ENCODE peak calls at places on chromosomes 4 and X, in nine cellular contexts. One of them, this sample, is unnamed.

GRCh38 chrX:391717-392691 is 5.3 kb upstream of the PPP2R3B start:
- DNase-seq in HCT116: no peak
- DNase-seq in suprapubic skin: no peak
- DNase-seq in pancreas: no peak
- DNase-seq in astrocyte: no peak
- DNase-seq in GM12878: no peak
- DNase-seq in H9: no peak
- DNase-seq in CD8-positive, alpha-beta T cell: no peak
- DNase-seq in OCI-LY7: no peak
- DNase-seq in this sample: no peak

GRCh38 chr4:149595500-149595899 is 220.1 kb downstream of the IQCM start:
- DNase-seq in suprapubic skin: no peak
- DNase-seq in astrocyte: peak; percentile 55
- DNase-seq in H9: no peak
- DNase-seq in CD8-positive, alpha-beta T cell: no peak
- DNase-seq in OCI-LY7: no peak
- DNase-seq in pancreas: no peak
- DNase-seq in GM12878: no peak
- DNase-seq in HCT116: no peak
- DNase-seq in this sample: no peak

GRCh38 chr4:75126058-75126457 is 193.1 kb downstream of the PARM1 start:
- DNase-seq in pancreas: no peak
- DNase-seq in suprapubic skin: no peak
- DNase-seq in astrocyte: no peak
- DNase-seq in HCT116: peak; percentile 8
- DNase-seq in OCI-LY7: no peak
- DNase-seq in H9: no peak
- DNase-seq in GM12878: no peak
- DNase-seq in CD8-positive, alpha-beta T cell: no peak
- DNase-seq in this sample: no peak

GRCh38 chrX:40146471-40147398 is 49.0 kb upstream of the BCOR start:
- DNase-seq in CD8-positive, alpha-beta T cell: peak; percentile 42
- DNase-seq in astrocyte: peak; percentile 56
- DNase-seq in H9: peak; percentile 74
- DNase-seq in OCI-LY7: peak; percentile 35
- DNase-seq in HCT116: no peak
- DNase-seq in GM12878: no peak
- DNase-seq in suprapubic skin: no peak
- DNase-seq in pancreas: peak; percentile 72
- DNase-seq in this sample: no peak

GRCh38 chr4:153234923-153235322 is 30.7 kb downstream of the TRIM2 start:
- DNase-seq in astrocyte: peak; percentile 78
- DNase-seq in pancreas: no peak
- DNase-seq in OCI-LY7: no peak
- DNase-seq in suprapubic skin: no peak
- DNase-seq in HCT116: peak; percentile 56
- DNase-seq in GM12878: no peak
- DNase-seq in H9: no peak
- DNase-seq in CD8-positive, alpha-beta T cell: no peak
- DNase-seq in this sample: no peak

GRCh38 chr4:78297075-78297815 is 240.1 kb downstream of the FRAS1 start:
- DNase-seq in H9: no peak
- DNase-seq in astrocyte: peak; percentile 53
- DNase-seq in pancreas: no peak
- DNase-seq in suprapubic skin: no peak
- DNase-seq in GM12878: peak; percentile 27
- DNase-seq in OCI-LY7: peak; percentile 22
- DNase-seq in HCT116: no peak
- DNase-seq in CD8-positive, alpha-beta T cell: no peak
- DNase-seq in this sample: no peak

GRCh38 chr4:95548738-95549245 is at the start of gene UNC5C:
- DNase-seq in CD8-positive, alpha-beta T cell: no peak
- DNase-seq in OCI-LY7: no peak
- DNase-seq in suprapubic skin: peak; percentile 75
- DNase-seq in pancreas: peak; percentile 69
- DNase-seq in GM12878: no peak
- DNase-seq in astrocyte: peak; percentile 76
- DNase-seq in HCT116: no peak
- DNase-seq in H9: peak; percentile 78
- DNase-seq in this sample: peak; percentile 46

GRCh38 chr4:181951265-181951664 is 291.9 kb upstream of the TENM3 start:
- DNase-seq in H9: no peak
- DNase-seq in suprapubic skin: no peak
- DNase-seq in GM12878: no peak
- DNase-seq in pancreas: no peak
- DNase-seq in CD8-positive, alpha-beta T cell: no peak
- DNase-seq in astrocyte: no peak
- DNase-seq in HCT116: no peak
- DNase-seq in OCI-LY7: no peak
- DNase-seq in this sample: no peak

GRCh38 chr4:72886602-72887001 is 182.9 kb downstream of the COX18 start:
- DNase-seq in CD8-positive, alpha-beta T cell: no peak
- DNase-seq in suprapubic skin: no peak
- DNase-seq in HCT116: no peak
- DNase-seq in pancreas: no peak
- DNase-seq in astrocyte: no peak
- DNase-seq in OCI-LY7: peak; percentile 1
- DNase-seq in GM12878: no peak
- DNase-seq in H9: no peak
- DNase-seq in this sample: no peak

GRCh38 chrX:6574762-6575161 is 39.8 kb upstream of the VCX3A start:
- DNase-seq in pancreas: no peak
- DNase-seq in OCI-LY7: peak; percentile 1
- DNase-seq in H9: peak; percentile 33
- DNase-seq in GM12878: no peak
- DNase-seq in CD8-positive, alpha-beta T cell: no peak
- DNase-seq in HCT116: no peak
- DNase-seq in astrocyte: no peak
- DNase-seq in suprapubic skin: no peak
- DNase-seq in this sample: no peak

GRCh38 chr4:89108068-89108467 is 3.3 kb upstream of the TIGD2 start:
- DNase-seq in H9: no peak
- DNase-seq in suprapubic skin: no peak
- DNase-seq in CD8-positive, alpha-beta T cell: no peak
- DNase-seq in astrocyte: no peak
- DNase-seq in GM12878: no peak
- DNase-seq in pancreas: no peak
- DNase-seq in HCT116: no peak
- DNase-seq in OCI-LY7: peak; percentile 59
- DNase-seq in this sample: no peak

GRCh38 chr4:82363896-82364487 is 9.8 kb downstream of the HNRNPD start:
- DNase-seq in astrocyte: no peak
- DNase-seq in suprapubic skin: no peak
- DNase-seq in pancreas: no peak
- DNase-seq in OCI-LY7: no peak
- DNase-seq in GM12878: no peak
- DNase-seq in HCT116: no peak
- DNase-seq in CD8-positive, alpha-beta T cell: no peak
- DNase-seq in H9: no peak
- DNase-seq in this sample: no peak

GRCh38 chr4:82360298-82361177 is 13.3 kb downstream of the HNRNPD start:
- DNase-seq in HCT116: no peak
- DNase-seq in H9: no peak
- DNase-seq in pancreas: no peak
- DNase-seq in suprapubic skin: no peak
- DNase-seq in OCI-LY7: peak; percentile 50
- DNase-seq in CD8-positive, alpha-beta T cell: no peak
- DNase-seq in GM12878: no peak
- DNase-seq in astrocyte: peak; percentile 14
- DNase-seq in this sample: no peak

GRCh38 chr4:82358773-82359324 is 14.9 kb downstream of the HNRNPD start:
- DNase-seq in GM12878: no peak
- DNase-seq in OCI-LY7: no peak
- DNase-seq in pancreas: no peak
- DNase-seq in suprapubic skin: no peak
- DNase-seq in HCT116: no peak
- DNase-seq in CD8-positive, alpha-beta T cell: no peak
- DNase-seq in astrocyte: no peak
- DNase-seq in H9: no peak
- DNase-seq in this sample: no peak

GRCh38 chr4:82357640-82358039 is 16.2 kb downstream of the HNRNPD start:
- DNase-seq in pancreas: no peak
- DNase-seq in astrocyte: no peak
- DNase-seq in H9: no peak
- DNase-seq in suprapubic skin: no peak
- DNase-seq in GM12878: no peak
- DNase-seq in HCT116: no peak
- DNase-seq in OCI-LY7: no peak
- DNase-seq in CD8-positive, alpha-beta T cell: no peak
- DNase-seq in this sample: no peak

GRCh38 chr4:82362565-82362964 is 11.2 kb downstream of the HNRNPD start:
- DNase-seq in OCI-LY7: no peak
- DNase-seq in HCT116: no peak
- DNase-seq in CD8-positive, alpha-beta T cell: no peak
- DNase-seq in suprapubic skin: no peak
- DNase-seq in astrocyte: no peak
- DNase-seq in pancreas: no peak
- DNase-seq in GM12878: no peak
- DNase-seq in H9: no peak
- DNase-seq in this sample: no peak
- H3K4me1 ChIP-seq in OCI-LY7: peaks cover 65% of the 10 kb centered on the region
- H3K4me1 ChIP-seq in HCT116: no peaks in the 10 kb centered on the region
- H3K4me1 ChIP-seq in CD8-positive, alpha-beta T cell: peaks cover 92% of the 10 kb centered on the region
- H3K4me1 ChIP-seq in suprapubic skin: peaks cover 92% of the 10 kb centered on the region
- H3K4me1 ChIP-seq in astrocyte: peaks cover 4% of the 10 kb centered on the region
- H3K4me1 ChIP-seq in pancreas: peaks cover 51% of the 10 kb centered on the region
- H3K4me1 ChIP-seq in GM12878: peaks cover 5% of the 10 kb centered on the region
- H3K4me1 ChIP-seq in H9: no peaks in the 10 kb centered on the region
- H3K4me1 ChIP-seq in this sample: peaks cover 12% of the 10 kb centered on the region

DNA sequence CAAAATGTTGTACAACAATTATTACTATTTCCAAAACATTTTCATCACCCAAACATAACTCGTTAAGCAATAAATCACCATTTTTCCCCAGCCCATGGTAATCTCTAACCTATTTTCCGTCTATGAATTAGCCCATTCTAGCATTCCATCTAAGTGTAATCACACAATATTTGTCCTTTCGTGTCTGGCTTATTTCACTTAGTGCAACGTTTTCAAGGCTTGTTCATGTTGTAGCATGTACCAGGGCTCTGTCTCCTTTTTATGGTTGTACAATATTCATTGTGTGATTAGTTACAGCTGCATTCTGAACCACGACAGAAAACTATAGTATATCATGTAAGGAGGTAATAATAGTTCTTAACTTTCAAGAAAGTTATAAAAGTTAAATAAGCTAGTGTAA is 656.0 kb upstream of the HS3ST1 start:
- DNase-seq in astrocyte: no peak
- DNase-seq in HCT116: no peak
- DNase-seq in pancreas: no peak
- DNase-seq in H9: no peak
- DNase-seq in suprapubic skin: no peak
- DNase-seq in OCI-LY7: no peak
- DNase-seq in GM12878: no peak
- DNase-seq in CD8-positive, alpha-beta T cell: no peak
- DNase-seq in this sample: no peak
- H3K9me3 ChIP-seq in astrocyte: peaks cover 2% of the 10 kb centered on the region
- H3K9me3 ChIP-seq in HCT116: no peaks in the 10 kb centered on the region
- H3K9me3 ChIP-seq in pancreas: no peaks in the 10 kb centered on the region
- H3K9me3 ChIP-seq in H9: peaks cover 5% of the 10 kb centered on the region
- H3K9me3 ChIP-seq in suprapubic skin: peaks cover 3% of the 10 kb centered on the region
- H3K9me3 ChIP-seq in OCI-LY7: no peaks in the 10 kb centered on the region
- H3K9me3 ChIP-seq in GM12878: no peaks in the 10 kb centered on the region
- H3K9me3 ChIP-seq in CD8-positive, alpha-beta T cell: no peaks in the 10 kb centered on the region
- H3K9me3 ChIP-seq in this sample: no peaks in the 10 kb centered on the region

GRCh38 chr4:158168606-158169005 is 4.2 kb downstream of the GASK1B start:
- DNase-seq in astrocyte: no peak
- DNase-seq in H9: no peak
- DNase-seq in HCT116: no peak
- DNase-seq in GM12878: no peak
- DNase-seq in suprapubic skin: no peak
- DNase-seq in CD8-positive, alpha-beta T cell: no peak
- DNase-seq in pancreas: no peak
- DNase-seq in OCI-LY7: no peak
- DNase-seq in this sample: no peak

GRCh38 chr4:158163941-158164665 is 8.7 kb downstream of the GASK1B start:
- DNase-seq in HCT116: no peak
- DNase-seq in CD8-positive, alpha-beta T cell: no peak
- DNase-seq in astrocyte: no peak
- DNase-seq in GM12878: no peak
- DNase-seq in H9: no peak
- DNase-seq in pancreas: no peak
- DNase-seq in OCI-LY7: no peak
- DNase-seq in suprapubic skin: no peak
- DNase-seq in this sample: no peak

GRCh38 chr4:158164849-158165248 is 8.0 kb downstream of the GASK1B start:
- DNase-seq in astrocyte: no peak
- DNase-seq in suprapubic skin: no peak
- DNase-seq in HCT116: no peak
- DNase-seq in H9: no peak
- DNase-seq in CD8-positive, alpha-beta T cell: no peak
- DNase-seq in pancreas: no peak
- DNase-seq in OCI-LY7: no peak
- DNase-seq in GM12878: no peak
- DNase-seq in this sample: no peak

GRCh38 chr4:158169516-158169915 is 3.3 kb downstream of the GASK1B start:
- DNase-seq in H9: no peak
- DNase-seq in astrocyte: no peak
- DNase-seq in CD8-positive, alpha-beta T cell: no peak
- DNase-seq in suprapubic skin: no peak
- DNase-seq in GM12878: no peak
- DNase-seq in HCT116: no peak
- DNase-seq in OCI-LY7: no peak
- DNase-seq in pancreas: no peak
- DNase-seq in this sample: no peak

DNA sequence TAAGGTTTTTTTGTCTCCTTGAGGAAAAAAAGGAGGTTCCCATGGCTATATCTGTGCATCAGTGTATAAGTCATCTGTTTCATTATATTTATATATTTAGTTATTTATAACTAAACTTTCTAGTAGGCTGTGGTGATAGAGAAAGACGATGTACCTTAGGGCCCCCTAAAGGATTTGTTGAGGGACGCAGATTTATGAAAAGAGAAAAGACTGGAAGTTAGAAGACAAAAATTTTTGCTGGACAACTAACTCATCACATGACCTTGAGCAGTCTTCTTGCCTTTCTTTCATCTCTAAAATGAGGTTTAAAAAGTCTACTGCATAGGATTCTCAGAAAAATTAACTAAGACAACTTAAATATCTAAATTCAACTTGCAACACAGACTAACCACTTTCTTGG is 6.1 kb downstream of the GASK1B start:
- DNase-seq in astrocyte: no peak
- DNase-seq in suprapubic skin: no peak
- DNase-seq in CD8-positive, alpha-beta T cell: no peak
- DNase-seq in OCI-LY7: no peak
- DNase-seq in pancreas: no peak
- DNase-seq in HCT116: no peak
- DNase-seq in GM12878: no peak
- DNase-seq in H9: no peak
- DNase-seq in this sample: no peak
- H3K27ac ChIP-seq in astrocyte: no peak overlapping the region
- H3K27ac ChIP-seq in suprapubic skin: no peak overlapping the region
- H3K27ac ChIP-seq in CD8-positive, alpha-beta T cell: no peak overlapping the region
- H3K27ac ChIP-seq in OCI-LY7: no peak overlapping the region
- H3K27ac ChIP-seq in pancreas: no peak overlapping the region
- H3K27ac ChIP-seq in HCT116: no peak overlapping the region
- H3K27ac ChIP-seq in GM12878: no peak overlapping the region
- H3K27ac ChIP-seq in H9: no peak overlapping the region
- H3K27ac ChIP-seq in this sample: no peak overlapping the region

DNA sequence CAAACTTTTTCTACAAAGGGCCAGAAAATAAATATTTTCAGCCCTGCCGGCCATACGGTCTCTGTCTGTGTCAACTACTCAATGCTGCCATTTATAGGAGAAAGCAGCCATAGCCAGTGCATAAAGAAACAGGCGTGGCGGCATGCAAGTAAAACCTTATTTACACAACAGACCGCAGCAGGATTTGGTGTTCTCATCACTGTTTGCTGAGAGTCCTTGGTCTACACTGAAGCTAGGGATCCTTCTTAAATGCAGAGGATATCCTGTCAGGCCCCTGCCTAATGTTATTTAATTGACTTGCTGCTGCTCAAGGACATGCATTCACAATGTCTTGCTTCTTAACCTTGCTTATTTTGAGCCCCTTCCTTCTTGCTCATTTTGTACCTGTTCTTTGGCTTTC is 54.7 kb downstream of the CPE start:
- DNase-seq in HCT116: no peak
- DNase-seq in pancreas: no peak
- DNase-seq in OCI-LY7: no peak
- DNase-seq in CD8-positive, alpha-beta T cell: no peak
- DNase-seq in suprapubic skin: no peak
- DNase-seq in GM12878: no peak
- DNase-seq in H9: peak; percentile 38
- DNase-seq in astrocyte: no peak
- DNase-seq in this sample: no peak
- H3K4me1 ChIP-seq in HCT116: no peaks in the 10 kb centered on the region
- H3K4me1 ChIP-seq in pancreas: no peaks in the 10 kb centered on the region
- H3K4me1 ChIP-seq in OCI-LY7: no peaks in the 10 kb centered on the region
- H3K4me1 ChIP-seq in CD8-positive, alpha-beta T cell: no peaks in the 10 kb centered on the region
- H3K4me1 ChIP-seq in suprapubic skin: no peaks in the 10 kb centered on the region
- H3K4me1 ChIP-seq in GM12878: no peaks in the 10 kb centered on the region
- H3K4me1 ChIP-seq in H9: peaks cover 3% of the 10 kb centered on the region
- H3K4me1 ChIP-seq in astrocyte: no peaks in the 10 kb centered on the region
- H3K4me1 ChIP-seq in this sample: no peaks in the 10 kb centered on the region